ENCODE peak calls at places on chromosomes 2 and 18, in eight cellular contexts. One of them, this sample, is unnamed.

GRCh38 chr2:32688511-32688910 is 60.7 kb downstream of the TTC27 start:
- DNase-seq in stimulated activated CD4-positive, alpha-beta T cell treated with anti-CD3 and anti-CD28 coated beads, Interleukin-4, amount 100 ng/mL, for 1 hour: no peak
- DNase-seq in Karpas-422: no peak
- DNase-seq in LoVo: no peak
- DNase-seq in cardiac septum: no peak
- DNase-seq in RKO: peak
- DNase-seq in hippocampal formation: no peak
- DNase-seq in left lung: no peak
- DNase-seq in this sample: no peak

GRCh38 chr2:145597809-145598208 is 1077.9 kb upstream of the ZEB2 start:
- DNase-seq in stimulated activated CD4-positive, alpha-beta T cell treated with anti-CD3 and anti-CD28 coated beads, Interleukin-4, amount 100 ng/mL, for 1 hour: no peak
- DNase-seq in Karpas-422: no peak
- DNase-seq in LoVo: no peak
- DNase-seq in cardiac septum: no peak
- DNase-seq in RKO: no peak
- DNase-seq in hippocampal formation: no peak
- DNase-seq in left lung: no peak
- DNase-seq in this sample: no peak

GRCh38 chr18:77948571-77948970 is 698.9 kb downstream of the GALR1 start:
- DNase-seq in stimulated activated CD4-positive, alpha-beta T cell treated with anti-CD3 and anti-CD28 coated beads, Interleukin-4, amount 100 ng/mL, for 1 hour: no peak
- DNase-seq in Karpas-422: no peak
- DNase-seq in LoVo: no peak
- DNase-seq in cardiac septum: no peak
- DNase-seq in RKO: no peak
- DNase-seq in hippocampal formation: no peak
- DNase-seq in left lung: no peak
- DNase-seq in this sample: no peak

GRCh38 chr2:36701391-36701795 is 4.9 kb downstream of the VIT start:
- DNase-seq in stimulated activated CD4-positive, alpha-beta T cell treated with anti-CD3 and anti-CD28 coated beads, Interleukin-4, amount 100 ng/mL, for 1 hour: no peak
- DNase-seq in Karpas-422: no peak
- DNase-seq in LoVo: no peak
- DNase-seq in cardiac septum: no peak
- DNase-seq in RKO: no peak
- DNase-seq in hippocampal formation: no peak
- DNase-seq in left lung: no peak
- DNase-seq in this sample: no peak

GRCh38 chr2:47751856-47752414 is 31.0 kb upstream of the MSH6 start:
- DNase-seq in stimulated activated CD4-positive, alpha-beta T cell treated with anti-CD3 and anti-CD28 coated beads, Interleukin-4, amount 100 ng/mL, for 1 hour: no peak
- DNase-seq in Karpas-422: no peak
- DNase-seq in LoVo: no peak
- DNase-seq in cardiac septum: no peak
- DNase-seq in RKO: no peak
- DNase-seq in hippocampal formation: no peak
- DNase-seq in left lung: no peak
- DNase-seq in this sample: no peak

GRCh38 chr2:170928036-170928823 is 823 bp upstream of the GORASP2 start:
- DNase-seq in stimulated activated CD4-positive, alpha-beta T cell treated with anti-CD3 and anti-CD28 coated beads, Interleukin-4, amount 100 ng/mL, for 1 hour: no peak
- DNase-seq in Karpas-422: peak
- DNase-seq in LoVo: no peak
- DNase-seq in cardiac septum: no peak
- DNase-seq in RKO: peak
- DNase-seq in hippocampal formation: no peak
- DNase-seq in left lung: peak
- DNase-seq in this sample: no peak

GRCh38 chr18:21314721-21315120 is 72.7 kb downstream of the GREB1L start:
- DNase-seq in stimulated activated CD4-positive, alpha-beta T cell treated with anti-CD3 and anti-CD28 coated beads, Interleukin-4, amount 100 ng/mL, for 1 hour: no peak
- DNase-seq in Karpas-422: no peak
- DNase-seq in LoVo: peak
- DNase-seq in cardiac septum: no peak
- DNase-seq in RKO: no peak
- DNase-seq in hippocampal formation: no peak
- DNase-seq in left lung: no peak
- DNase-seq in this sample: no peak

GRCh38 chr2:156800065-156800556 is 363.9 kb downstream of the GPD2 start:
- DNase-seq in stimulated activated CD4-positive, alpha-beta T cell treated with anti-CD3 and anti-CD28 coated beads, Interleukin-4, amount 100 ng/mL, for 1 hour: no peak
- DNase-seq in Karpas-422: no peak
- DNase-seq in LoVo: no peak
- DNase-seq in cardiac septum: no peak
- DNase-seq in RKO: no peak
- DNase-seq in hippocampal formation: no peak
- DNase-seq in left lung: no peak
- DNase-seq in this sample: no peak

GRCh38 chr2:201654611-201655384 is 11.5 kb upstream of the TMEM237 start:
- DNase-seq in stimulated activated CD4-positive, alpha-beta T cell treated with anti-CD3 and anti-CD28 coated beads, Interleukin-4, amount 100 ng/mL, for 1 hour: no peak
- DNase-seq in Karpas-422: no peak
- DNase-seq in LoVo: no peak
- DNase-seq in cardiac septum: no peak
- DNase-seq in RKO: no peak
- DNase-seq in hippocampal formation: no peak
- DNase-seq in left lung: no peak
- DNase-seq in this sample: no peak

GRCh38 chr2:222950886-222951285 is 90.0 kb downstream of the ACSL3 start:
- DNase-seq in stimulated activated CD4-positive, alpha-beta T cell treated with anti-CD3 and anti-CD28 coated beads, Interleukin-4, amount 100 ng/mL, for 1 hour: no peak
- DNase-seq in Karpas-422: no peak
- DNase-seq in LoVo: no peak
- DNase-seq in cardiac septum: no peak
- DNase-seq in RKO: no peak
- DNase-seq in hippocampal formation: no peak
- DNase-seq in left lung: no peak
- DNase-seq in this sample: no peak

GRCh38 chr2:39704540-39704939 is 38.8 kb downstream of the TMEM178A start:
- DNase-seq in stimulated activated CD4-positive, alpha-beta T cell treated with anti-CD3 and anti-CD28 coated beads, Interleukin-4, amount 100 ng/mL, for 1 hour: no peak
- DNase-seq in Karpas-422: no peak
- DNase-seq in LoVo: no peak
- DNase-seq in cardiac septum: no peak
- DNase-seq in RKO: no peak
- DNase-seq in hippocampal formation: no peak
- DNase-seq in left lung: no peak
- DNase-seq in this sample: no peak

GRCh38 chr18:32777049-32777448 is 4.2 kb upstream of the KLHL14 start:
- DNase-seq in stimulated activated CD4-positive, alpha-beta T cell treated with anti-CD3 and anti-CD28 coated beads, Interleukin-4, amount 100 ng/mL, for 1 hour: no peak
- DNase-seq in Karpas-422: no peak
- DNase-seq in LoVo: no peak
- DNase-seq in cardiac septum: no peak
- DNase-seq in RKO: no peak
- DNase-seq in hippocampal formation: no peak
- DNase-seq in left lung: no peak
- DNase-seq in this sample: no peak

GRCh38 chr2:25055521-25055920 is 13.6 kb downstream of the EFR3B start:
- DNase-seq in stimulated activated CD4-positive, alpha-beta T cell treated with anti-CD3 and anti-CD28 coated beads, Interleukin-4, amount 100 ng/mL, for 1 hour: no peak
- DNase-seq in Karpas-422: no peak
- DNase-seq in LoVo: no peak
- DNase-seq in cardiac septum: no peak
- DNase-seq in RKO: no peak
- DNase-seq in hippocampal formation: no peak
- DNase-seq in left lung: no peak
- DNase-seq in this sample: no peak

GRCh38 chr18:43662657-43663056 is 385.4 kb upstream of the SYT4 start:
- DNase-seq in stimulated activated CD4-positive, alpha-beta T cell treated with anti-CD3 and anti-CD28 coated beads, Interleukin-4, amount 100 ng/mL, for 1 hour: no peak
- DNase-seq in Karpas-422: no peak
- DNase-seq in LoVo: no peak
- DNase-seq in cardiac septum: no peak
- DNase-seq in RKO: peak
- DNase-seq in hippocampal formation: no peak
- DNase-seq in left lung: no peak
- DNase-seq in this sample: no peak

GRCh38 chr18:31616586-31616985 is 24.9 kb downstream of the TTR start:
- DNase-seq in stimulated activated CD4-positive, alpha-beta T cell treated with anti-CD3 and anti-CD28 coated beads, Interleukin-4, amount 100 ng/mL, for 1 hour: no peak
- DNase-seq in Karpas-422: no peak
- DNase-seq in LoVo: no peak
- DNase-seq in cardiac septum: no peak
- DNase-seq in RKO: no peak
- DNase-seq in hippocampal formation: no peak
- DNase-seq in left lung: no peak
- DNase-seq in this sample: no peak

GRCh38 chr2:130354135-130354420 is 1.8 kb upstream of the PTPN18 start:
- DNase-seq in stimulated activated CD4-positive, alpha-beta T cell treated with anti-CD3 and anti-CD28 coated beads, Interleukin-4, amount 100 ng/mL, for 1 hour: no peak
- DNase-seq in Karpas-422: no peak
- DNase-seq in LoVo: no peak
- DNase-seq in cardiac septum: no peak
- DNase-seq in RKO: no peak
- DNase-seq in hippocampal formation: no peak
- DNase-seq in left lung: no peak
- DNase-seq in this sample: no peak

GRCh38 chr2:112866128-112866835 is 29.7 kb upstream of the IL1B start:
- DNase-seq in stimulated activated CD4-positive, alpha-beta T cell treated with anti-CD3 and anti-CD28 coated beads, Interleukin-4, amount 100 ng/mL, for 1 hour: no peak
- DNase-seq in Karpas-422: no peak
- DNase-seq in LoVo: peak
- DNase-seq in cardiac septum: no peak
- DNase-seq in RKO: no peak
- DNase-seq in hippocampal formation: no peak
- DNase-seq in left lung: no peak
- DNase-seq in this sample: no peak

GRCh38 chr2:177914247-177914646 is 158.3 kb downstream of the PDE11A start:
- DNase-seq in stimulated activated CD4-positive, alpha-beta T cell treated with anti-CD3 and anti-CD28 coated beads, Interleukin-4, amount 100 ng/mL, for 1 hour: no peak
- DNase-seq in Karpas-422: no peak
- DNase-seq in LoVo: no peak
- DNase-seq in cardiac septum: no peak
- DNase-seq in RKO: no peak
- DNase-seq in hippocampal formation: no peak
- DNase-seq in left lung: no peak
- DNase-seq in this sample: peak

GRCh38 chr2:28643911-28644334 is 107.7 kb upstream of the PPP1CB start:
- DNase-seq in stimulated activated CD4-positive, alpha-beta T cell treated with anti-CD3 and anti-CD28 coated beads, Interleukin-4, amount 100 ng/mL, for 1 hour: no peak
- DNase-seq in Karpas-422: no peak
- DNase-seq in LoVo: no peak
- DNase-seq in cardiac septum: no peak
- DNase-seq in RKO: no peak
- DNase-seq in hippocampal formation: no peak
- DNase-seq in left lung: no peak
- DNase-seq in this sample: no peak

GRCh38 chr2:168237741-168238140 is 9.7 kb downstream of the STK39 start:
- DNase-seq in stimulated activated CD4-positive, alpha-beta T cell treated with anti-CD3 and anti-CD28 coated beads, Interleukin-4, amount 100 ng/mL, for 1 hour: no peak
- DNase-seq in Karpas-422: no peak
- DNase-seq in LoVo: no peak
- DNase-seq in cardiac septum: no peak
- DNase-seq in RKO: no peak
- DNase-seq in hippocampal formation: no peak
- DNase-seq in left lung: no peak
- DNase-seq in this sample: no peak

GRCh38 chr2:88211809-88212154 is 41.6 kb downstream of the THNSL2 start:
- DNase-seq in stimulated activated CD4-positive, alpha-beta T cell treated with anti-CD3 and anti-CD28 coated beads, Interleukin-4, amount 100 ng/mL, for 1 hour: no peak
- DNase-seq in Karpas-422: no peak
- DNase-seq in LoVo: no peak
- DNase-seq in cardiac septum: no peak
- DNase-seq in RKO: no peak
- DNase-seq in hippocampal formation: no peak
- DNase-seq in left lung: no peak
- DNase-seq in this sample: no peak

GRCh38 chr18:70296289-70296688 is 7.4 kb downstream of the SOCS6 start:
- DNase-seq in stimulated activated CD4-positive, alpha-beta T cell treated with anti-CD3 and anti-CD28 coated beads, Interleukin-4, amount 100 ng/mL, for 1 hour: no peak
- DNase-seq in Karpas-422: no peak
- DNase-seq in LoVo: no peak
- DNase-seq in cardiac septum: no peak
- DNase-seq in RKO: no peak
- DNase-seq in hippocampal formation: no peak
- DNase-seq in left lung: no peak
- DNase-seq in this sample: no peak

GRCh38 chr2:176583530-176584101 is 314.4 kb downstream of the MTX2 start:
- DNase-seq in stimulated activated CD4-positive, alpha-beta T cell treated with anti-CD3 and anti-CD28 coated beads, Interleukin-4, amount 100 ng/mL, for 1 hour: no peak
- DNase-seq in Karpas-422: no peak
- DNase-seq in LoVo: peak
- DNase-seq in cardiac septum: no peak
- DNase-seq in RKO: no peak
- DNase-seq in hippocampal formation: no peak
- DNase-seq in left lung: no peak
- DNase-seq in this sample: no peak